ENCODE peak calls at places on chromosome 5, in eight cellular contexts. One of them, this sample, is unnamed.
A peak's percentile ranks its signal among the peaks of the same experiment; 100 is the strongest.

GRCh38 chr5:111810087-111810486 is 53.1 kb upstream of the NREP start:
- DNase-seq in H54: no peak
- DNase-seq in heart left ventricle: no peak
- DNase-seq in stomach: peak; percentile 61
- DNase-seq in esophagus squamous epithelium: no peak
- DNase-seq in uterus: no peak
- DNase-seq in tibial nerve: no peak
- DNase-seq in thyroid gland: no peak
- DNase-seq in this sample: no peak

GRCh38 chr5:14261237-14261636 is 118.1 kb downstream of the TRIO start:
- DNase-seq in tibial nerve: no peak
- DNase-seq in esophagus squamous epithelium: no peak
- DNase-seq in thyroid gland: no peak
- DNase-seq in stomach: no peak
- DNase-seq in uterus: no peak
- DNase-seq in H54: no peak
- DNase-seq in heart left ventricle: no peak
- DNase-seq in this sample: no peak

GRCh38 chr5:136629125-136629790 is 263.9 kb upstream of the TRPC7 start:
- DNase-seq in heart left ventricle: no peak
- DNase-seq in thyroid gland: peak; percentile 91
- DNase-seq in H54: no peak
- DNase-seq in esophagus squamous epithelium: no peak
- DNase-seq in stomach: no peak
- DNase-seq in uterus: no peak
- DNase-seq in tibial nerve: no peak
- DNase-seq in this sample: no peak

GRCh38 chr5:181024245-181025029 is 15.6 kb upstream of the BTNL9 start:
- DNase-seq in uterus: no peak
- DNase-seq in thyroid gland: no peak
- DNase-seq in tibial nerve: no peak
- DNase-seq in esophagus squamous epithelium: no peak
- DNase-seq in heart left ventricle: no peak
- DNase-seq in stomach: no peak
- DNase-seq in H54: no peak
- DNase-seq in this sample: no peak

GRCh38 chr5:151496041-151496484 is 48.7 kb downstream of the SLC36A1 start:
- DNase-seq in stomach: no peak
- DNase-seq in heart left ventricle: no peak
- DNase-seq in thyroid gland: no peak
- DNase-seq in H54: no peak
- DNase-seq in esophagus squamous epithelium: no peak
- DNase-seq in tibial nerve: no peak
- DNase-seq in uterus: no peak
- DNase-seq in this sample: no peak

GRCh38 chr5:73395274-73395673 is 53.3 kb downstream of the FOXD1 start:
- DNase-seq in uterus: no peak
- DNase-seq in heart left ventricle: no peak
- DNase-seq in thyroid gland: peak; percentile 19
- DNase-seq in H54: no peak
- DNase-seq in tibial nerve: no peak
- DNase-seq in esophagus squamous epithelium: no peak
- DNase-seq in stomach: no peak
- DNase-seq in this sample: no peak

GRCh38 chr5:38433160-38433861 is 123.1 kb downstream of the LIFR start:
- DNase-seq in heart left ventricle: peak; percentile 63
- DNase-seq in stomach: no peak
- DNase-seq in H54: no peak
- DNase-seq in esophagus squamous epithelium: no peak
- DNase-seq in uterus: peak; percentile 24
- DNase-seq in thyroid gland: no peak
- DNase-seq in tibial nerve: no peak
- DNase-seq in this sample: peak; percentile 43

GRCh38 chr5:92562065-92562464 is 1019.0 kb downstream of the NR2F1-AS1 start:
- DNase-seq in esophagus squamous epithelium: no peak
- DNase-seq in thyroid gland: no peak
- DNase-seq in H54: no peak
- DNase-seq in tibial nerve: no peak
- DNase-seq in heart left ventricle: no peak
- DNase-seq in stomach: no peak
- DNase-seq in uterus: no peak
- DNase-seq in this sample: no peak

GRCh38 chr5:180103487-180103886 is 31.9 kb upstream of the RNF130 start:
- DNase-seq in heart left ventricle: no peak
- DNase-seq in stomach: no peak
- DNase-seq in uterus: no peak
- DNase-seq in thyroid gland: no peak
- DNase-seq in tibial nerve: no peak
- DNase-seq in esophagus squamous epithelium: no peak
- DNase-seq in H54: no peak
- DNase-seq in this sample: no peak

GRCh38 chr5:116543501-116543900 is 31.1 kb downstream of the SEMA6A start:
- DNase-seq in thyroid gland: no peak
- DNase-seq in esophagus squamous epithelium: no peak
- DNase-seq in uterus: no peak
- DNase-seq in H54: no peak
- DNase-seq in heart left ventricle: no peak
- DNase-seq in tibial nerve: no peak
- DNase-seq in stomach: no peak
- DNase-seq in this sample: no peak

GRCh38 chr5:179822444-179822990 is 1.8 kb downstream of the SQSTM1 start:
- DNase-seq in heart left ventricle: no peak
- DNase-seq in thyroid gland: peak; percentile 62
- DNase-seq in H54: no peak
- DNase-seq in tibial nerve: no peak
- DNase-seq in esophagus squamous epithelium: no peak
- DNase-seq in stomach: no peak
- DNase-seq in uterus: no peak
- DNase-seq in this sample: peak; percentile 25

GRCh38 chr5:74612059-74612458 is 28.5 kb downstream of the ENC1 start:
- DNase-seq in thyroid gland: peak; percentile 27
- DNase-seq in heart left ventricle: no peak
- DNase-seq in H54: no peak
- DNase-seq in esophagus squamous epithelium: no peak
- DNase-seq in stomach: no peak
- DNase-seq in uterus: no peak
- DNase-seq in tibial nerve: no peak
- DNase-seq in this sample: no peak

GRCh38 chr5:96778409-96778808 is 29.3 kb downstream of the ERAP1 start:
- DNase-seq in tibial nerve: peak; percentile 34
- DNase-seq in esophagus squamous epithelium: no peak
- DNase-seq in heart left ventricle: no peak
- DNase-seq in uterus: no peak
- DNase-seq in stomach: no peak
- DNase-seq in thyroid gland: no peak
- DNase-seq in H54: no peak
- DNase-seq in this sample: no peak

GRCh38 chr5:154370119-154370518 is 75.7 kb upstream of the SAP30L start:
- DNase-seq in thyroid gland: no peak
- DNase-seq in esophagus squamous epithelium: no peak
- DNase-seq in H54: peak; percentile 44
- DNase-seq in stomach: no peak
- DNase-seq in heart left ventricle: no peak
- DNase-seq in uterus: no peak
- DNase-seq in tibial nerve: no peak
- DNase-seq in this sample: no peak

GRCh38 chr5:145499483-145499882 is 335.7 kb downstream of the PRELID2 start:
- DNase-seq in uterus: no peak
- DNase-seq in tibial nerve: no peak
- DNase-seq in esophagus squamous epithelium: no peak
- DNase-seq in heart left ventricle: no peak
- DNase-seq in stomach: no peak
- DNase-seq in thyroid gland: no peak
- DNase-seq in H54: no peak
- DNase-seq in this sample: no peak

GRCh38 chr5:37836173-37837100 is 3.4 kb downstream of the GDNF start:
- DNase-seq in H54: no peak
- DNase-seq in thyroid gland: no peak
- DNase-seq in uterus: no peak
- DNase-seq in tibial nerve: no peak
- DNase-seq in esophagus squamous epithelium: no peak
- DNase-seq in stomach: no peak
- DNase-seq in heart left ventricle: no peak
- DNase-seq in this sample: peak; percentile 13

GRCh38 chr5:96968074-96968473 is 32.2 kb downstream of the LNPEP start:
- DNase-seq in stomach: no peak
- DNase-seq in H54: no peak
- DNase-seq in tibial nerve: no peak
- DNase-seq in uterus: no peak
- DNase-seq in thyroid gland: no peak
- DNase-seq in esophagus squamous epithelium: no peak
- DNase-seq in heart left ventricle: no peak
- DNase-seq in this sample: no peak

DNA sequence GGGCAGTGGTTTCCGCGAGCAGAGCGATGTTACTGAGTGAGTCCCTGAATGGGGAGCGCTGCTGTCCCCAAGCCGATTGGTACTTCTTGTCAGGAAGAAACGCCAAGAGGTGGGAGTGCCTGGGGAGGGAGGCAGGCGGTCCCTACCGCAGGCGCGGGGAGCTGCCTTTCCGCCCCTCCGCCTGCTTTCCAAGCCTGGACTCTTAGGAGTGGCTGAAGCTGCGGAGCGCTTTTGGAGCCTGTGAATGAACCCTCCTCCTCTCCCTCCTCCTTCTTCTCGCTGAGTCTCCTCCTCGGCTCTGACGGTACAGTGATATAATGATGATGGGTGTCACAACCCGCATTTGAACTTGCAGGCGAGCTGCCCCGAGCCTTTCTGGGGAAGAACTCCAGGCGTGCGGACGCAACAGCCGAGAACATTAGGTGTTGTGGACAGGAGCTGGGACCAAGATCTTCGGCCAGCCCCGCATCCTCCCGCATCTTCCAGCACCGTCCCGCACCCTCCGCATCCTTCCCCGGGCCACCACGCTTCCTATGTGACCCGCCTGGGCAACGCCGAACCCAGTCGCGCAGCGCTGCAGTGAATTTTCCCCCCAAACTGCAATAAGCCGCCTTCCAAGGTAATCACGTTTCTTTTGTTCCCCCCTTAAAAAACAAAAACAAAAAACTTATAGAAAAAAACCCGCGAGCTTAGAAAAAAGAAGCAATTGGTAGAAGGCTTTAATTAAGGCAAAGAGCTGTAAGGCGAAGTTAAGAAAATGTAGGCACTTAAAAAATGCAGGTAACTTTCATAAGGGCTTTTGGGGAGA is at the start of gene VCAN:
- DNase-seq in thyroid gland: peak; percentile 18
- DNase-seq in H54: no peak
- DNase-seq in uterus: peak; percentile 40
- DNase-seq in stomach: no peak
- DNase-seq in esophagus squamous epithelium: no peak
- DNase-seq in tibial nerve: peak; percentile 55
- DNase-seq in heart left ventricle: peak; percentile 74
- DNase-seq in this sample: peak; percentile 74
- TF ChIP-seq POLR2A in thyroid gland: no peak
- TF ChIP-seq POLR2A in H54: no peak
- TF ChIP-seq POLR2A in uterus: peak; percentile 32
- TF ChIP-seq POLR2A in stomach: no peak
- TF ChIP-seq POLR2A in esophagus squamous epithelium: peak; percentile 62
- TF ChIP-seq POLR2A in tibial nerve: no peak
- TF ChIP-seq POLR2A in heart left ventricle: no peak
- TF ChIP-seq POLR2A in this sample: no peak

DNA sequence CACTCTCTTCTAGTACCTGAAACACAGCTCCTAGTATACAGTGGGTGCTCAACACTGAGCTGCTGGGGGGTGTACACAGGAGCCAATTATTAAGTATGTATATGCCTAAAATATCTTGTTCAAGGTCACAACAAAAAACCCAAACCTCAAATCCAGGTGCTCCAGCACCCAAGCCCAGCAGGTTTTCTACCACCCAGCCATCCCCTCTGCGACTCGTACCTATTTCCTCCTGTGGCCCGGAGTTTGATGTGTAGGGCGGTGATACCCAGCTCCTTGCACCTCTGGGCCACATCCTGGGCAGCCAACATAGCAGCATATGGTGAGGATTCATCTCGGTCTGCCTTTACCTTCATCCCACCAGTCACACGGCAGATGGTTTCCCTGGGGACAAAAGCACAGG is 3.0 kb downstream of the RPS14 start:
- DNase-seq in tibial nerve: no peak
- DNase-seq in H54: no peak
- DNase-seq in esophagus squamous epithelium: no peak
- DNase-seq in stomach: no peak
- DNase-seq in heart left ventricle: no peak
- DNase-seq in uterus: no peak
- DNase-seq in thyroid gland: no peak
- DNase-seq in this sample: no peak
- TF ChIP-seq POLR2A in tibial nerve: no peak
- TF ChIP-seq POLR2A in H54: no peak
- TF ChIP-seq POLR2A in esophagus squamous epithelium: no peak
- TF ChIP-seq POLR2A in stomach: no peak
- TF ChIP-seq POLR2A in heart left ventricle: no peak
- TF ChIP-seq POLR2A in uterus: no peak
- TF ChIP-seq POLR2A in thyroid gland: no peak
- TF ChIP-seq POLR2A in this sample: no peak

GRCh38 chr5:134534058-134534725 is 8.7 kb downstream of the JADE2 start:
- DNase-seq in tibial nerve: no peak
- DNase-seq in H54: no peak
- DNase-seq in thyroid gland: no peak
- DNase-seq in heart left ventricle: peak; percentile 15
- DNase-seq in esophagus squamous epithelium: no peak
- DNase-seq in stomach: no peak
- DNase-seq in uterus: no peak
- DNase-seq in this sample: no peak
- TF ChIP-seq POLR2A in tibial nerve: no peak
- TF ChIP-seq POLR2A in H54: no peak
- TF ChIP-seq POLR2A in thyroid gland: no peak
- TF ChIP-seq POLR2A in heart left ventricle: no peak
- TF ChIP-seq POLR2A in esophagus squamous epithelium: no peak
- TF ChIP-seq POLR2A in stomach: no peak
- TF ChIP-seq POLR2A in uterus: no peak
- TF ChIP-seq POLR2A in this sample: no peak

GRCh38 chr5:36153727-36154126 is 1.8 kb downstream of the SKP2 start:
- DNase-seq in H54: no peak
- DNase-seq in thyroid gland: no peak
- DNase-seq in tibial nerve: no peak
- DNase-seq in heart left ventricle: no peak
- DNase-seq in stomach: no peak
- DNase-seq in esophagus squamous epithelium: no peak
- DNase-seq in uterus: no peak
- DNase-seq in this sample: no peak

GRCh38 chr5:36153299-36153677 is 1.4 kb downstream of the SKP2 start:
- DNase-seq in esophagus squamous epithelium: no peak
- DNase-seq in stomach: no peak
- DNase-seq in thyroid gland: no peak
- DNase-seq in uterus: no peak
- DNase-seq in heart left ventricle: no peak
- DNase-seq in H54: no peak
- DNase-seq in tibial nerve: no peak
- DNase-seq in this sample: no peak

GRCh38 chr5:36150676-36151433 is 832 bp downstream of the LMBRD2 start:
- DNase-seq in H54: peak; percentile 50
- DNase-seq in tibial nerve: no peak
- DNase-seq in uterus: no peak
- DNase-seq in thyroid gland: peak; percentile 35
- DNase-seq in heart left ventricle: peak; percentile 48
- DNase-seq in stomach: peak; percentile 36
- DNase-seq in esophagus squamous epithelium: no peak
- DNase-seq in this sample: peak; percentile 54

GRCh38 chr5:36152324-36153298 is 700 bp downstream of the SKP2 start:
- DNase-seq in heart left ventricle: no peak
- DNase-seq in H54: no peak
- DNase-seq in esophagus squamous epithelium: no peak
- DNase-seq in stomach: no peak
- DNase-seq in thyroid gland: no peak
- DNase-seq in uterus: no peak
- DNase-seq in tibial nerve: no peak
- DNase-seq in this sample: no peak

GRCh38 chr5:36151434-36152323 is at the start of the genes LMBRD2 and SKP2:
- DNase-seq in esophagus squamous epithelium: peak; percentile 92
- DNase-seq in stomach: peak; percentile 96
- DNase-seq in H54: peak; percentile 92
- DNase-seq in tibial nerve: peak; percentile 96
- DNase-seq in thyroid gland: peak; percentile 97
- DNase-seq in heart left ventricle: peak; percentile 99
- DNase-seq in uterus: peak; percentile 96
- DNase-seq in this sample: peak; percentile 99
- TF ChIP-seq POLR2A in esophagus squamous epithelium: peak; percentile 64
- TF ChIP-seq POLR2A in stomach: no peak
- TF ChIP-seq POLR2A in H54: peak; percentile 88
- TF ChIP-seq POLR2A in tibial nerve: peak; percentile 57
- TF ChIP-seq POLR2A in thyroid gland: peak; percentile 84
- TF ChIP-seq POLR2A in heart left ventricle: no peak
- TF ChIP-seq POLR2A in uterus: peak; percentile 43
- TF ChIP-seq POLR2A in this sample: peak; percentile 54